ENCODE peak calls at places on chromosomes 3 and 15, in seven cellular contexts. F is effector CD4-positive, alpha-beta T cell; C is stomach; J is CD8-positive, alpha-beta T cell; Y is nephron progenitor cell; X is tibial nerve; W is central memory CD4-positive, alpha-beta T cell. I is an unnamed sample.

GRCh38 chr15:61871926-61872522 is 188.2 kb downstream of the VPS13C start:
- DNase-seq in F (no peak), C (no peak), J (no peak), Y (no peak), X (no peak), W (peak), I (no peak)

GRCh38 chr3:194584435-194584776 is 48.8 kb downstream of the TMEM44 start:
- DNase-seq in F (no peak), C (no peak), J (no peak), Y (no peak), X (no peak), W (no peak), I (no peak)

GRCh38 chr3:115692887-115693524 is 69.7 kb downstream of the GAP43 start:
- DNase-seq in F (peak), C (peak), J (peak), Y (peak), X (peak), W (peak), I (peak)

GRCh38 chr15:36903922-36904479 is 196.3 kb downstream of the MEIS2 start:
- DNase-seq in F (no peak), C (no peak), J (no peak), Y (no peak), X (no peak), W (no peak), I (no peak)

GRCh38 chr15:74605810-74606179 is 9.8 kb upstream of the CLK3 start:
- DNase-seq in F (no peak), C (no peak), J (no peak), Y (no peak), X (no peak), W (no peak), I (no peak)

GRCh38 chr3:97928986-97929385 is 43.2 kb downstream of the RIOX2 start:
- DNase-seq in F (no peak), C (no peak), J (no peak), Y (no peak), X (no peak), W (no peak), I (no peak)

GRCh38 chr15:71329509-71330260 is 214.4 kb downstream of the THSD4 start:
- DNase-seq in F (no peak), C (no peak), J (no peak), Y (no peak), X (no peak), W (no peak), I (no peak)

GRCh38 chr3:53045784-53046170 is at the start of gene SFMBT1:
- DNase-seq in F (peak), C (peak), J (peak), Y (peak), X (peak), W (peak), I (peak)

GRCh38 chr3:73432723-73433032 is 192.1 kb downstream of the PDZRN3 start:
- DNase-seq in F (no peak), C (no peak), J (no peak), Y (no peak), X (no peak), W (no peak), I (no peak)